ENCODE peak calls at places on chromosomes 4 and X, in eight cellular contexts. N is stimulated activated CD8-positive, alpha-beta memory T cell treated with anti-CD3 and anti-CD28 coated beads, Interleukin-7, amount 100 ng/mL, for 24 hours; V is GM12865; R is foreskin fibroblast; E is germinal center; I is NCI-H1694 treated with DMSO at 0.1 percent for 48 hours; K is nucleus accumbens; Z is NCI-H1092. U is an unnamed sample.

GRCh38 chr4:38503689-38504395 is 160.2 kb upstream of the KLF3 start:
- DNase-seq in I (no peak), Z (no peak), E (peak), V (peak), K (no peak), R (no peak), N (no peak), U (peak)

GRCh38 chr4:153326513-153326912 is 18.0 kb upstream of the MND1 start:
- DNase-seq in N (no peak), Z (no peak), R (no peak), I (no peak), K (no peak), V (no peak), E (no peak), U (no peak)

GRCh38 chr4:152265149-152265621 is 270.7 kb downstream of the FBXW7 start:
- DNase-seq in V (no peak), R (peak), N (no peak), I (no peak), Z (no peak), E (no peak), K (no peak), U (no peak)

GRCh38 chr4:15420642-15421041 is 7.2 kb upstream of the C1QTNF7 start:
- DNase-seq in I (no peak), R (peak), E (no peak), N (no peak), Z (no peak), V (no peak), K (peak), U (no peak)

GRCh38 chr4:124640037-124640730 is 72.3 kb downstream of the ANKRD50 start:
- DNase-seq in I (no peak), V (no peak), N (no peak), E (no peak), R (peak), K (no peak), Z (no peak), U (no peak)

GRCh38 chr4:71270901-71271300 is 67.9 kb upstream of the SLC4A4 start:
- DNase-seq in N (no peak), E (no peak), R (no peak), I (peak), V (peak), Z (peak), K (no peak), U (peak)

GRCh38 chr4:174058846-174059245 is 224.6 kb downstream of the FBXO8 start:
- DNase-seq in E (no peak), I (no peak), Z (no peak), V (no peak), N (no peak), K (no peak), R (no peak), U (no peak)

GRCh38 chr4:84498203-84499026 is 677 bp downstream of the NKX6-1 start:
- DNase-seq in Z (peak), E (peak), N (no peak), K (no peak), V (no peak), R (peak), I (no peak), U (no peak)

GRCh38 chr4:42605264-42605663 is 51.6 kb downstream of the ATP8A1 start:
- DNase-seq in V (no peak), I (no peak), E (no peak), N (no peak), R (no peak), K (peak), Z (no peak), U (no peak)

GRCh38 chrX:13755254-13755653 is 20.7 kb downstream of the OFD1 start:
- DNase-seq in Z (no peak), N (no peak), I (no peak), E (no peak), V (peak), K (no peak), R (no peak), U (peak)

GRCh38 chr4:172202480-172203076 is 389.4 kb downstream of the GALNTL6 start:
- DNase-seq in Z (no peak), I (peak), N (no peak), E (peak), R (peak), K (no peak), V (peak), U (peak)

GRCh38 chrX:111095974-111096870 is at the start of gene PAK3:
- DNase-seq in N (no peak), Z (peak), K (peak), R (peak), I (peak), E (peak), V (no peak), U (no peak)

GRCh38 chrX:134144231-134144630 is 92.8 kb upstream of the CCDC160 start:
- DNase-seq in Z (no peak), K (no peak), V (peak), E (peak), R (no peak), N (no peak), I (peak), U (peak)

GRCh38 chr4:44462259-44462658 is 13.7 kb upstream of the KCTD8 start:
- DNase-seq in K (no peak), I (no peak), R (no peak), E (no peak), V (no peak), Z (no peak), N (no peak), U (no peak)

GRCh38 chr4:137359691-137360315 is 172.5 kb downstream of the PCDH18 start:
- DNase-seq in E (no peak), K (no peak), I (peak), R (peak), V (no peak), N (no peak), Z (no peak), U (no peak)

GRCh38 chr4:164169591-164169990 is 584.3 kb upstream of the SMIM31 start:
- DNase-seq in R (no peak), I (no peak), V (no peak), E (no peak), K (no peak), Z (no peak), N (no peak), U (no peak)

GRCh38 chr4:8035371-8035780 is 95.7 kb upstream of the AFAP1 start:
- DNase-seq in V (peak), N (no peak), E (no peak), K (no peak), R (no peak), Z (peak), I (no peak), U (no peak)

GRCh38 chrX:44470816-44471215 is 71.8 kb downstream of the FUNDC1 start:
- DNase-seq in E (no peak), N (no peak), K (no peak), R (no peak), Z (no peak), V (no peak), I (no peak), U (no peak)

GRCh38 chr4:154086247-154086646 is 297.4 kb upstream of the SFRP2 start:
- DNase-seq in Z (no peak), N (no peak), I (no peak), R (no peak), V (no peak), E (no peak), K (no peak), U (no peak)

GRCh38 chr4:108683479-108683878 is 33.1 kb downstream of the OSTC start:
- DNase-seq in R (peak), V (peak), K (no peak), Z (no peak), I (no peak), E (no peak), N (no peak), U (peak)

GRCh38 chr4:140250989-140251552 is 97.1 kb upstream of the MAML3 start:
- DNase-seq in E (no peak), K (no peak), V (no peak), R (no peak), Z (no peak), N (no peak), I (no peak), U (no peak)

GRCh38 chrX:49176421-49177326 is 5.0 kb downstream of the PLP2 start:
- DNase-seq in K (no peak), N (no peak), R (no peak), Z (no peak), V (no peak), E (no peak), I (no peak), U (no peak)

GRCh38 chr4:69088473-69088872 is 7.8 kb upstream of the UGT2B7 start:
- DNase-seq in E (no peak), V (no peak), I (no peak), K (no peak), N (no peak), Z (no peak), R (no peak), U (no peak)

GRCh38 chrX:152399395-152399794 is 51.7 kb downstream of the GABRA3 start:
- DNase-seq in R (no peak), K (no peak), I (no peak), E (no peak), Z (no peak), N (no peak), V (no peak), U (no peak)

GRCh38 chr4:182578402-182578801 is 335.2 kb downstream of the TENM3 start:
- DNase-seq in R (peak), K (no peak), E (no peak), I (no peak), Z (no peak), N (no peak), V (no peak), U (no peak)

U was measured in OCI-LY7.